ENCODE peak calls at places on chromosome 11, in four cellular contexts. One of them, this sample, is unnamed.

GRCh38 chr11:14645985-14646900 is 2.6 kb downstream of the PDE3B start:
- DNase-seq in fibroblast of lung: no peak
- DNase-seq in MM.1S: peak
- DNase-seq in skeletal muscle cell: no peak
- DNase-seq in this sample: no peak

GRCh38 chr11:70948855-70949551 is 303.4 kb downstream of the SHANK2 start:
- DNase-seq in skeletal muscle cell: no peak
- DNase-seq in fibroblast of lung: no peak
- DNase-seq in MM.1S: no peak
- DNase-seq in this sample: no peak

GRCh38 chr11:83069441-83070043 is 2.2 kb downstream of the RAB30 start:
- DNase-seq in fibroblast of lung: no peak
- DNase-seq in skeletal muscle cell: no peak
- DNase-seq in MM.1S: no peak
- DNase-seq in this sample: no peak

GRCh38 chr11:134731562-134731961 is 319.5 kb upstream of the B3GAT1 start:
- DNase-seq in MM.1S: no peak
- DNase-seq in skeletal muscle cell: no peak
- DNase-seq in fibroblast of lung: no peak
- DNase-seq in this sample: no peak

GRCh38 chr11:97894978-97895377 is 1125.8 kb upstream of the CNTN5 start:
- DNase-seq in fibroblast of lung: no peak
- DNase-seq in MM.1S: no peak
- DNase-seq in skeletal muscle cell: no peak
- DNase-seq in this sample: no peak

GRCh38 chr11:116219171-116219635 is 553.6 kb downstream of the BUD13 start:
- DNase-seq in skeletal muscle cell: no peak
- DNase-seq in fibroblast of lung: peak
- DNase-seq in MM.1S: no peak
- DNase-seq in this sample: no peak

GRCh38 chr11:78961938-78962701 is 387.5 kb upstream of the NARS2 start:
- DNase-seq in skeletal muscle cell: no peak
- DNase-seq in fibroblast of lung: peak
- DNase-seq in MM.1S: no peak
- DNase-seq in this sample: no peak

GRCh38 chr11:47185305-47186075 is 744 bp downstream of the PACSIN3 start:
- DNase-seq in skeletal muscle cell: no peak
- DNase-seq in MM.1S: no peak
- DNase-seq in fibroblast of lung: peak
- DNase-seq in this sample: no peak

GRCh38 chr11:130631119-130631518 is 182.7 kb downstream of the ADAMTS15 start:
- DNase-seq in MM.1S: no peak
- DNase-seq in fibroblast of lung: peak
- DNase-seq in skeletal muscle cell: peak
- DNase-seq in this sample: no peak

GRCh38 chr11:106463796-106464201 is 386.3 kb downstream of the AASDHPPT start:
- DNase-seq in MM.1S: no peak
- DNase-seq in fibroblast of lung: peak
- DNase-seq in skeletal muscle cell: no peak
- DNase-seq in this sample: no peak

GRCh38 chr11:64121637-64122410 is 44.1 kb downstream of the MACROD1 start:
- DNase-seq in skeletal muscle cell: peak
- DNase-seq in fibroblast of lung: peak
- DNase-seq in MM.1S: no peak
- DNase-seq in this sample: no peak

GRCh38 chr11:17162376-17162775 is 45.4 kb downstream of the PIK3C2A start:
- DNase-seq in skeletal muscle cell: no peak
- DNase-seq in fibroblast of lung: no peak
- DNase-seq in MM.1S: no peak
- DNase-seq in this sample: no peak

GRCh38 chr11:102912482-102912830 is 37.7 kb upstream of the MMP12 start:
- DNase-seq in fibroblast of lung: peak
- DNase-seq in skeletal muscle cell: no peak
- DNase-seq in MM.1S: no peak
- DNase-seq in this sample: no peak

GRCh38 chr11:126216526-126217305 is 5.1 kb downstream of the FAM118B start:
- DNase-seq in skeletal muscle cell: no peak
- DNase-seq in fibroblast of lung: no peak
- DNase-seq in MM.1S: no peak
- DNase-seq in this sample: no peak

GRCh38 chr11:133115099-133115498 is 417.2 kb downstream of the OPCML start:
- DNase-seq in skeletal muscle cell: no peak
- DNase-seq in fibroblast of lung: no peak
- DNase-seq in MM.1S: no peak
- DNase-seq in this sample: no peak

GRCh38 chr11:71252782-71253730 is 679 bp upstream of the SHANK2 start:
- DNase-seq in MM.1S: no peak
- DNase-seq in fibroblast of lung: peak
- DNase-seq in skeletal muscle cell: no peak
- DNase-seq in this sample: no peak

GRCh38 chr11:8033312-8033715 is 46.2 kb downstream of the EIF3F start:
- DNase-seq in skeletal muscle cell: peak
- DNase-seq in fibroblast of lung: peak
- DNase-seq in MM.1S: peak
- DNase-seq in this sample: peak

GRCh38 chr11:10731064-10731680 is 19.9 kb upstream of the CTR9 start:
- DNase-seq in skeletal muscle cell: no peak
- DNase-seq in MM.1S: no peak
- DNase-seq in fibroblast of lung: peak
- DNase-seq in this sample: no peak

GRCh38 chr11:45511566-45511965 is 153.9 kb downstream of the CHST1 start:
- DNase-seq in fibroblast of lung: no peak
- DNase-seq in MM.1S: no peak
- DNase-seq in skeletal muscle cell: no peak
- DNase-seq in this sample: no peak

GRCh38 chr11:123390146-123390545 is 39.9 kb upstream of the GRAMD1B start:
- DNase-seq in skeletal muscle cell: no peak
- DNase-seq in MM.1S: no peak
- DNase-seq in fibroblast of lung: no peak
- DNase-seq in this sample: no peak

GRCh38 chr11:61700221-61700620 is 20.0 kb downstream of the DAGLA start:
- DNase-seq in skeletal muscle cell: no peak
- DNase-seq in MM.1S: no peak
- DNase-seq in fibroblast of lung: peak
- DNase-seq in this sample: no peak

GRCh38 chr11:3929689-3930088 is 74.2 kb downstream of the STIM1 start:
- DNase-seq in skeletal muscle cell: no peak
- DNase-seq in fibroblast of lung: no peak
- DNase-seq in MM.1S: no peak
- DNase-seq in this sample: no peak

GRCh38 chr11:14273885-14274284 is 85.1 kb downstream of the RRAS2 start:
- DNase-seq in skeletal muscle cell: peak
- DNase-seq in MM.1S: no peak
- DNase-seq in fibroblast of lung: no peak
- DNase-seq in this sample: no peak

GRCh38 chr11:69497221-69497787 is 15.8 kb downstream of the LINC01488 start:
- DNase-seq in fibroblast of lung: peak
- DNase-seq in MM.1S: no peak
- DNase-seq in skeletal muscle cell: peak
- DNase-seq in this sample: no peak

GRCh38 chr11:69495441-69496201 is 14.2 kb downstream of the LINC01488 start:
- DNase-seq in skeletal muscle cell: no peak
- DNase-seq in MM.1S: no peak
- DNase-seq in fibroblast of lung: no peak
- DNase-seq in this sample: no peak

GRCh38 chr11:69496202-69496557 is 14.7 kb downstream of the LINC01488 start:
- DNase-seq in MM.1S: no peak
- DNase-seq in fibroblast of lung: no peak
- DNase-seq in skeletal muscle cell: no peak
- DNase-seq in this sample: no peak

GRCh38 chr11:69494851-69495250 is 13.4 kb downstream of the LINC01488 start:
- DNase-seq in MM.1S: no peak
- DNase-seq in skeletal muscle cell: no peak
- DNase-seq in fibroblast of lung: no peak
- DNase-seq in this sample: no peak

GRCh38 chr11:69496631-69497220 is 15.3 kb downstream of the LINC01488 start:
- DNase-seq in fibroblast of lung: no peak
- DNase-seq in skeletal muscle cell: no peak
- DNase-seq in MM.1S: no peak
- DNase-seq in this sample: no peak
- H3K4me3 ChIP-seq in fibroblast of lung: no peak
- H3K4me3 ChIP-seq in skeletal muscle cell: no peak
- H3K4me3 ChIP-seq in MM.1S: no peak
- H3K4me3 ChIP-seq in this sample: no peak

GRCh38 chr11:86192858-86193257 is 51.7 kb upstream of the EED start:
- DNase-seq in fibroblast of lung: no peak
- DNase-seq in skeletal muscle cell: no peak
- DNase-seq in MM.1S: no peak
- DNase-seq in this sample: no peak

GRCh38 chr11:86194998-86195397 is 49.6 kb upstream of the EED start:
- DNase-seq in skeletal muscle cell: no peak
- DNase-seq in MM.1S: no peak
- DNase-seq in fibroblast of lung: no peak
- DNase-seq in this sample: no peak

GRCh38 chr11:86196291-86196690 is 48.3 kb upstream of the EED start:
- DNase-seq in fibroblast of lung: no peak
- DNase-seq in skeletal muscle cell: no peak
- DNase-seq in MM.1S: no peak
- DNase-seq in this sample: no peak

GRCh38 chr11:86191874-86192273 is 52.7 kb upstream of the EED start:
- DNase-seq in fibroblast of lung: no peak
- DNase-seq in MM.1S: no peak
- DNase-seq in skeletal muscle cell: no peak
- DNase-seq in this sample: no peak

DNA sequence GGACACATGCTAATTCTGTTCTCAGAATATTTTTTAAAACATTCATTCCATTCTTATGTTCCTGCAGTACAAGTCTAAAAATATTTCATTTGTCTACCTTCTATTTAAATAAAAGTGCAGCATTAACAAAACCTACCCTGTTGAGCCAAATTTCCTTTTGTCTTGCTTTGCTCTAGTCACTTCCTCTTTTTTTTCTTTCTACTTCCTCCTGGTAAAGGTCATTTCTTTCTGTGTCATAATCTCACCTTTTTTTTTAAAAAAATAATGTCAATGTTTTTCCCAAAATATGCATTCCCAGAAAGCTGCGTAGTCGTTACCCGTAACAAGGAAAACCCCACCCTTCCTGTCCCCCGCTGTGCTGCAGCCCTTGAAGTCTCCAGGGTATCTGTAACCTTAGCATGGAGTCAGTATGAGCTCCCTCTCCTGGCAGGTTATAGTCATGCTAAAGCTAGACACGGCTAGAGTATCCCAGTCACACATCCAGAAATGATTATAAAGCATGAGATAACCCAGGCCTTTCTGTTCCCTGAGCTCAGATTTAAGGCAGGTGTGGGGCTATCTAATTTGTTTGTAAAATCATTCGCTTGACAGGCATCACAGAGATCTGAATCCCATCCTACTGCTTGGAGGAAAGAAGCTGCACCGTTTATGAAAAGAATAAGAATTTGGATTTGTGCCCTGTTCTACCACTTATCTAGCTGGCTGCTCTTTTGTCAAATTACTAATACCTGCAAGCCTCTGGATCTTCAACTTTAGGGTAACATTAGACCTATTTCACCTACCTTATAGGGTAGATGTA is 51.1 kb upstream of the EED start:
- DNase-seq in fibroblast of lung: peak
- DNase-seq in MM.1S: peak
- DNase-seq in skeletal muscle cell: peak
- DNase-seq in this sample: peak
- H3K4me3 ChIP-seq in fibroblast of lung: peak
- H3K4me3 ChIP-seq in MM.1S: peak
- H3K4me3 ChIP-seq in skeletal muscle cell: peak
- H3K4me3 ChIP-seq in this sample: peak

GRCh38 chr11:820655-821512 is 2.2 kb downstream of the PNPLA2 start:
- DNase-seq in fibroblast of lung: no peak
- DNase-seq in MM.1S: no peak
- DNase-seq in skeletal muscle cell: no peak
- DNase-seq in this sample: no peak

GRCh38 chr11:819129-819931 is 616 bp downstream of the PNPLA2 start:
- DNase-seq in skeletal muscle cell: no peak
- DNase-seq in fibroblast of lung: peak
- DNase-seq in MM.1S: peak
- DNase-seq in this sample: peak

GRCh38 chr11:819943-820649 is 1.4 kb downstream of the PNPLA2 start:
- DNase-seq in MM.1S: peak
- DNase-seq in skeletal muscle cell: no peak
- DNase-seq in fibroblast of lung: peak
- DNase-seq in this sample: peak

GRCh38 chr11:816433-816779 is 2.3 kb upstream of the PNPLA2 start:
- DNase-seq in MM.1S: no peak
- DNase-seq in fibroblast of lung: no peak
- DNase-seq in skeletal muscle cell: no peak
- DNase-seq in this sample: no peak

GRCh38 chr11:818396-819128 is at the start of gene PNPLA2:
- DNase-seq in MM.1S: no peak
- DNase-seq in skeletal muscle cell: no peak
- DNase-seq in fibroblast of lung: no peak
- DNase-seq in this sample: no peak
- H3K4me3 ChIP-seq in MM.1S: peak
- H3K4me3 ChIP-seq in skeletal muscle cell: peak
- H3K4me3 ChIP-seq in fibroblast of lung: peak
- H3K4me3 ChIP-seq in this sample: peak

GRCh38 chr11:65558002-65558784 is at the start of gene LTBP3:
- DNase-seq in skeletal muscle cell: no peak
- DNase-seq in fibroblast of lung: peak
- DNase-seq in MM.1S: peak
- DNase-seq in this sample: no peak

GRCh38 chr11:65558785-65559509 is 788 bp upstream of the LTBP3 start:
- DNase-seq in skeletal muscle cell: no peak
- DNase-seq in MM.1S: no peak
- DNase-seq in fibroblast of lung: peak
- DNase-seq in this sample: no peak

GRCh38 chr11:65556470-65557279 is 1.5 kb downstream of the LTBP3 start:
- DNase-seq in fibroblast of lung: no peak
- DNase-seq in MM.1S: no peak
- DNase-seq in skeletal muscle cell: no peak
- DNase-seq in this sample: no peak

GRCh38 chr11:65555693-65556231 is 2.4 kb downstream of the LTBP3 start:
- DNase-seq in MM.1S: no peak
- DNase-seq in skeletal muscle cell: peak
- DNase-seq in fibroblast of lung: peak
- DNase-seq in this sample: no peak

DNA sequence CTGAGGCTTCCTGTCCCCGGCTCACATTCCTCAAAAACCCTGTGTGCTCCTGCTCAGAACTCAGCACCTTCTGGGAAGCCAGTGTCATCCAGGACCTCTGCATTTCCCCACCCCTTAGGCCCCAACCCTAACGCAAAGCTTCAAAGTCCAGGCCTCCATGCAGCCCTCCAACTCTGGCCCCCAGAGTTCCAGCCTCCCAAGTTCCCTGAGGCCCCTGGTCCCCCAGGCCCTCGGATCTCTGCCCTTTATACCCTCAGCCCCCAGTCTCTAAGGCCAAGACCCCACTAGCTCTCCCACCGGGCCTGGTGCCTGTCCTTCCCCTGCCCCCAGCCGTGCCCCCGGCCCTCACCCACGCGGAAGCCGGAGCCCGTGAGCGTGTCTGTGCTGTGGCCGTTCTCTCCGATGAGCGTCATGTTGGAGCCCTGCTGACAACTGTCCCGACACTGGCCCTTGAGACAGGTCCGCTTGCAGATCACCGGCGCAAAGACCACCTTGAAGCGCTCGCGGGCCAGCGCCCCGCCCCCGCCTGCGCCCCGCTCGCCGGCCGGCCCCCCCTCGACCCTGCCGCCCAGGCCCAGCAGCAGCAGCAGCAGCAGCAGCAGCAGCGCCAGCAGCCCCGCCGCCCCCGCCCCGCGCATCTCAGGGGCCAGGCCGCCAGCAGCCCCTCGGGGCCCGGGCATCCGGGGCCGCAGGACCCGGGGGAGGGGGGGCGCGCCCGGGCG is 718 bp downstream of the LTBP3 start:
- DNase-seq in skeletal muscle cell: no peak
- DNase-seq in MM.1S: no peak
- DNase-seq in fibroblast of lung: no peak
- DNase-seq in this sample: no peak
- H3K4me3 ChIP-seq in skeletal muscle cell: peak
- H3K4me3 ChIP-seq in MM.1S: no peak
- H3K4me3 ChIP-seq in fibroblast of lung: peak
- H3K4me3 ChIP-seq in this sample: no peak